ENCODE peak calls at places on chromosomes 7 and 10, in nine cellular contexts. One of them, this sample, is unnamed. For H3K4me1, the result is how much of the 10 kb centered on the place peaks cover.

GRCh38 chr7:18208921-18209320 is 181.3 kb upstream of the PRPS1L1 start:
- DNase-seq in Peyer's patch: no peak
- DNase-seq in mammary epithelial cell: no peak
- DNase-seq in mesendoderm: no peak
- DNase-seq in hepatocyte: no peak
- DNase-seq in IMR-90: no peak
- DNase-seq in PC-9: peak
- DNase-seq in heart right ventricle: no peak
- DNase-seq in cardiac muscle cell: no peak
- DNase-seq in this sample: no peak

GRCh38 chr7:12770227-12770975 is 83.0 kb downstream of the ARL4A start:
- DNase-seq in mesendoderm: no peak
- DNase-seq in Peyer's patch: no peak
- DNase-seq in IMR-90: no peak
- DNase-seq in PC-9: no peak
- DNase-seq in cardiac muscle cell: no peak
- DNase-seq in heart right ventricle: peak
- DNase-seq in mammary epithelial cell: no peak
- DNase-seq in hepatocyte: no peak
- DNase-seq in this sample: no peak

GRCh38 chr10:43218951-43219837 is 47.7 kb downstream of the RASGEF1A start:
- DNase-seq in hepatocyte: no peak
- DNase-seq in Peyer's patch: no peak
- DNase-seq in mammary epithelial cell: no peak
- DNase-seq in heart right ventricle: no peak
- DNase-seq in cardiac muscle cell: no peak
- DNase-seq in mesendoderm: no peak
- DNase-seq in PC-9: no peak
- DNase-seq in IMR-90: no peak
- DNase-seq in this sample: no peak

GRCh38 chr10:132421377-132422168 is 24.6 kb downstream of the PWWP2B start:
- DNase-seq in mammary epithelial cell: no peak
- DNase-seq in IMR-90: peak
- DNase-seq in PC-9: peak
- DNase-seq in heart right ventricle: peak
- DNase-seq in hepatocyte: peak
- DNase-seq in mesendoderm: no peak
- DNase-seq in cardiac muscle cell: peak
- DNase-seq in Peyer's patch: peak
- DNase-seq in this sample: no peak

GRCh38 chr7:30869794-30870491 is 41.7 kb upstream of the AQP1 start:
- DNase-seq in IMR-90: peak
- DNase-seq in mammary epithelial cell: no peak
- DNase-seq in mesendoderm: no peak
- DNase-seq in Peyer's patch: no peak
- DNase-seq in PC-9: no peak
- DNase-seq in cardiac muscle cell: no peak
- DNase-seq in hepatocyte: no peak
- DNase-seq in heart right ventricle: peak
- DNase-seq in this sample: no peak

GRCh38 chr7:16891338-16891737 is 9.6 kb upstream of the AGR3 start:
- DNase-seq in PC-9: peak
- DNase-seq in cardiac muscle cell: peak
- DNase-seq in hepatocyte: peak
- DNase-seq in mammary epithelial cell: peak
- DNase-seq in heart right ventricle: peak
- DNase-seq in IMR-90: peak
- DNase-seq in Peyer's patch: no peak
- DNase-seq in mesendoderm: peak
- DNase-seq in this sample: peak

GRCh38 chr10:3264178-3264867 is 91.7 kb upstream of the PITRM1 start:
- DNase-seq in IMR-90: no peak
- DNase-seq in cardiac muscle cell: no peak
- DNase-seq in heart right ventricle: no peak
- DNase-seq in PC-9: no peak
- DNase-seq in mesendoderm: no peak
- DNase-seq in hepatocyte: no peak
- DNase-seq in mammary epithelial cell: no peak
- DNase-seq in Peyer's patch: no peak
- DNase-seq in this sample: peak

GRCh38 chr10:110648743-110649651 is 4.9 kb downstream of the RBM20 start:
- DNase-seq in PC-9: no peak
- DNase-seq in mesendoderm: no peak
- DNase-seq in hepatocyte: no peak
- DNase-seq in cardiac muscle cell: no peak
- DNase-seq in Peyer's patch: no peak
- DNase-seq in heart right ventricle: no peak
- DNase-seq in IMR-90: peak
- DNase-seq in mammary epithelial cell: no peak
- DNase-seq in this sample: no peak

GRCh38 chr7:17679427-17679826 is 260.9 kb downstream of the SNX13 start:
- DNase-seq in cardiac muscle cell: no peak
- DNase-seq in hepatocyte: peak
- DNase-seq in mammary epithelial cell: no peak
- DNase-seq in Peyer's patch: no peak
- DNase-seq in mesendoderm: no peak
- DNase-seq in heart right ventricle: peak
- DNase-seq in PC-9: peak
- DNase-seq in IMR-90: no peak
- DNase-seq in this sample: no peak

GRCh38 chr10:5871596-5871995 is 18.1 kb downstream of the ANKRD16 start:
- DNase-seq in IMR-90: peak
- DNase-seq in Peyer's patch: no peak
- DNase-seq in PC-9: no peak
- DNase-seq in heart right ventricle: no peak
- DNase-seq in mesendoderm: no peak
- DNase-seq in hepatocyte: no peak
- DNase-seq in mammary epithelial cell: no peak
- DNase-seq in cardiac muscle cell: no peak
- DNase-seq in this sample: no peak

GRCh38 chr10:102656791-102657371 is 12.6 kb downstream of the TRIM8 start:
- DNase-seq in cardiac muscle cell: no peak
- DNase-seq in heart right ventricle: no peak
- DNase-seq in hepatocyte: no peak
- DNase-seq in PC-9: no peak
- DNase-seq in IMR-90: no peak
- DNase-seq in mammary epithelial cell: no peak
- DNase-seq in mesendoderm: no peak
- DNase-seq in Peyer's patch: no peak
- DNase-seq in this sample: no peak
- H3K4me1 ChIP-seq in cardiac muscle cell: under half
- H3K4me1 ChIP-seq in heart right ventricle: half or more
- H3K4me1 ChIP-seq in hepatocyte: under half
- H3K4me1 ChIP-seq in PC-9: under half
- H3K4me1 ChIP-seq in IMR-90: under half
- H3K4me1 ChIP-seq in mammary epithelial cell: under half
- H3K4me1 ChIP-seq in mesendoderm: under half
- H3K4me1 ChIP-seq in Peyer's patch: under half
- H3K4me1 ChIP-seq in this sample: under half

GRCh38 chr7:1459512-1459892 is 232 bp upstream of the MICALL2 start:
- DNase-seq in IMR-90: peak
- DNase-seq in cardiac muscle cell: peak
- DNase-seq in mammary epithelial cell: peak
- DNase-seq in mesendoderm: peak
- DNase-seq in PC-9: peak
- DNase-seq in heart right ventricle: peak
- DNase-seq in hepatocyte: peak
- DNase-seq in Peyer's patch: peak
- DNase-seq in this sample: peak
- H3K4me1 ChIP-seq in IMR-90: under half
- H3K4me1 ChIP-seq in cardiac muscle cell: under half
- H3K4me1 ChIP-seq in mammary epithelial cell: half or more
- H3K4me1 ChIP-seq in mesendoderm: under half
- H3K4me1 ChIP-seq in PC-9: under half
- H3K4me1 ChIP-seq in heart right ventricle: half or more
- H3K4me1 ChIP-seq in hepatocyte: under half
- H3K4me1 ChIP-seq in Peyer's patch: under half
- H3K4me1 ChIP-seq in this sample: under half

GRCh38 chr10:75864717-75865116 is 433.3 kb downstream of the LRMDA start:
- DNase-seq in Peyer's patch: no peak
- DNase-seq in heart right ventricle: no peak
- DNase-seq in cardiac muscle cell: no peak
- DNase-seq in IMR-90: no peak
- DNase-seq in PC-9: no peak
- DNase-seq in mesendoderm: no peak
- DNase-seq in mammary epithelial cell: no peak
- DNase-seq in hepatocyte: no peak
- DNase-seq in this sample: no peak
- H3K4me1 ChIP-seq in Peyer's patch: under half
- H3K4me1 ChIP-seq in heart right ventricle: under half
- H3K4me1 ChIP-seq in cardiac muscle cell: under half
- H3K4me1 ChIP-seq in IMR-90: under half
- H3K4me1 ChIP-seq in PC-9: under half
- H3K4me1 ChIP-seq in mesendoderm: under half
- H3K4me1 ChIP-seq in mammary epithelial cell: under half
- H3K4me1 ChIP-seq in hepatocyte: under half
- H3K4me1 ChIP-seq in this sample: under half

GRCh38 chr10:14562615-14563214 is 212.0 kb downstream of the FAM107B start:
- DNase-seq in hepatocyte: no peak
- DNase-seq in Peyer's patch: no peak
- DNase-seq in mammary epithelial cell: no peak
- DNase-seq in PC-9: no peak
- DNase-seq in cardiac muscle cell: no peak
- DNase-seq in heart right ventricle: no peak
- DNase-seq in IMR-90: no peak
- DNase-seq in mesendoderm: no peak
- DNase-seq in this sample: no peak

GRCh38 chr10:14560794-14561765 is 213.6 kb downstream of the FAM107B start:
- DNase-seq in Peyer's patch: no peak
- DNase-seq in mesendoderm: no peak
- DNase-seq in IMR-90: no peak
- DNase-seq in heart right ventricle: no peak
- DNase-seq in mammary epithelial cell: no peak
- DNase-seq in PC-9: no peak
- DNase-seq in cardiac muscle cell: no peak
- DNase-seq in hepatocyte: no peak
- DNase-seq in this sample: no peak

GRCh38 chr10:14558025-14558424 is 216.7 kb downstream of the FAM107B start:
- DNase-seq in IMR-90: no peak
- DNase-seq in hepatocyte: no peak
- DNase-seq in cardiac muscle cell: no peak
- DNase-seq in Peyer's patch: no peak
- DNase-seq in PC-9: no peak
- DNase-seq in heart right ventricle: no peak
- DNase-seq in mammary epithelial cell: no peak
- DNase-seq in mesendoderm: no peak
- DNase-seq in this sample: no peak

GRCh38 chr10:14562197-14562596 is 212.5 kb downstream of the FAM107B start:
- DNase-seq in PC-9: no peak
- DNase-seq in Peyer's patch: no peak
- DNase-seq in mesendoderm: no peak
- DNase-seq in hepatocyte: no peak
- DNase-seq in heart right ventricle: no peak
- DNase-seq in cardiac muscle cell: no peak
- DNase-seq in IMR-90: no peak
- DNase-seq in mammary epithelial cell: no peak
- DNase-seq in this sample: no peak

GRCh38 chr10:14560274-14560673 is 214.4 kb downstream of the FAM107B start:
- DNase-seq in IMR-90: peak
- DNase-seq in PC-9: peak
- DNase-seq in hepatocyte: no peak
- DNase-seq in mesendoderm: peak
- DNase-seq in heart right ventricle: no peak
- DNase-seq in Peyer's patch: no peak
- DNase-seq in cardiac muscle cell: peak
- DNase-seq in mammary epithelial cell: peak
- DNase-seq in this sample: peak
- H3K4me1 ChIP-seq in IMR-90: under half
- H3K4me1 ChIP-seq in PC-9: half or more
- H3K4me1 ChIP-seq in hepatocyte: under half
- H3K4me1 ChIP-seq in mesendoderm: under half
- H3K4me1 ChIP-seq in heart right ventricle: under half
- H3K4me1 ChIP-seq in Peyer's patch: under half
- H3K4me1 ChIP-seq in cardiac muscle cell: under half
- H3K4me1 ChIP-seq in mammary epithelial cell: under half
- H3K4me1 ChIP-seq in this sample: under half

GRCh38 chr10:7470371-7470770 is 59.5 kb upstream of the SFMBT2 start:
- DNase-seq in IMR-90: no peak
- DNase-seq in mesendoderm: no peak
- DNase-seq in hepatocyte: no peak
- DNase-seq in PC-9: no peak
- DNase-seq in heart right ventricle: no peak
- DNase-seq in Peyer's patch: no peak
- DNase-seq in cardiac muscle cell: no peak
- DNase-seq in mammary epithelial cell: no peak
- DNase-seq in this sample: no peak
- H3K4me1 ChIP-seq in IMR-90: under half
- H3K4me1 ChIP-seq in mesendoderm: under half
- H3K4me1 ChIP-seq in hepatocyte: under half
- H3K4me1 ChIP-seq in PC-9: under half
- H3K4me1 ChIP-seq in heart right ventricle: under half
- H3K4me1 ChIP-seq in Peyer's patch: under half
- H3K4me1 ChIP-seq in cardiac muscle cell: under half
- H3K4me1 ChIP-seq in mammary epithelial cell: under half
- H3K4me1 ChIP-seq in this sample: under half

DNA sequence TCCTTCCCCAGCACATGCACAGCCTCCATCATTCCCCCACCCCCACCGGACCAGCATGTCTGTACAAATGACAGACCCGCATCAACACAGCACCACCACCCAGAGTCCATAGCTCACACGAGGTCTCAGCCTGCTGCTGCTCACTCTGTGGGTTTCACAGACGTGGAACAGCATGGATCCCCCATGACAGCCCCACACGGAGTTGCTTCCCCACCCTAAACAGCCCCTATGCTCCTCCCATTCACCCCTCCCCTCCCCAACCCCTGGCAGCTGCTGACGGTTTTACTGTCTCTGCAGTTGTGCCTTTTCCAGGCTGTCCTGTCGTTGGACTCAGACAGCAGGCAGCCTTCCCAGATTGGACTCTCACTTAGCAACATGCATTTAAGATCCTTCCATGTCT is 167.6 kb downstream of the DIP2C start:
- DNase-seq in cardiac muscle cell: no peak
- DNase-seq in mesendoderm: no peak
- DNase-seq in Peyer's patch: no peak
- DNase-seq in mammary epithelial cell: no peak
- DNase-seq in IMR-90: no peak
- DNase-seq in heart right ventricle: no peak
- DNase-seq in hepatocyte: peak
- DNase-seq in PC-9: no peak
- DNase-seq in this sample: no peak
- H3K4me1 ChIP-seq in cardiac muscle cell: under half
- H3K4me1 ChIP-seq in mesendoderm: under half
- H3K4me1 ChIP-seq in Peyer's patch: under half
- H3K4me1 ChIP-seq in mammary epithelial cell: under half
- H3K4me1 ChIP-seq in IMR-90: under half
- H3K4me1 ChIP-seq in heart right ventricle: under half
- H3K4me1 ChIP-seq in hepatocyte: under half
- H3K4me1 ChIP-seq in PC-9: under half
- H3K4me1 ChIP-seq in this sample: under half

GRCh38 chr10:79226391-79227245 is 120.7 kb upstream of the PPIF start:
- DNase-seq in hepatocyte: no peak
- DNase-seq in heart right ventricle: no peak
- DNase-seq in Peyer's patch: no peak
- DNase-seq in PC-9: no peak
- DNase-seq in mammary epithelial cell: no peak
- DNase-seq in cardiac muscle cell: no peak
- DNase-seq in IMR-90: no peak
- DNase-seq in mesendoderm: no peak
- DNase-seq in this sample: no peak
- H3K4me1 ChIP-seq in hepatocyte: under half
- H3K4me1 ChIP-seq in heart right ventricle: half or more
- H3K4me1 ChIP-seq in Peyer's patch: under half
- H3K4me1 ChIP-seq in PC-9: under half
- H3K4me1 ChIP-seq in mammary epithelial cell: under half
- H3K4me1 ChIP-seq in cardiac muscle cell: under half
- H3K4me1 ChIP-seq in IMR-90: under half
- H3K4me1 ChIP-seq in mesendoderm: under half
- H3K4me1 ChIP-seq in this sample: under half